ENCODE peak calls at places on chromosomes 1 and 21, in five cellular contexts. Y is HFF-Myc, C is ovary, T is astrocyte, F is tibial artery. W is an unnamed sample.
A peak's percentile ranks its signal among the peaks of the same experiment; 100 is the strongest.

GRCh38 chr1:23194119-23194984 is 22.9 kb downstream of the HTR1D start:
- DNase-seq in Y (peak; percentile 86), C (no peak), T (peak; percentile 98), F (no peak), W (peak; percentile 98)

GRCh38 chr1:156623946-156624813 is 5.0 kb downstream of the HAPLN2 start:
- DNase-seq in Y (no peak), C (peak; percentile 65), T (no peak), F (peak; percentile 76), W (peak; percentile 18)

GRCh38 chr1:40901886-40902633 is 39.9 kb upstream of the CITED4 start:
- DNase-seq in Y (no peak), C (no peak), T (peak; percentile 55), F (peak; percentile 72), W (peak; percentile 48)

GRCh38 chr1:89260575-89261275 is 11.9 kb downstream of the GBP5 start:
- DNase-seq in Y (no peak), C (no peak), T (peak; percentile 23), F (no peak), W (peak; percentile 57)

GRCh38 chr21:36678538-36678937 is 20.4 kb upstream of the SIM2 start:
- DNase-seq in Y (no peak), C (no peak), T (no peak), F (no peak), W (no peak)

GRCh38 chr1:211739671-211740411 is 64.4 kb upstream of the NEK2 start:
- DNase-seq in Y (no peak), C (no peak), T (no peak), F (no peak), W (no peak)

GRCh38 chr1:8985915-8986813 is 40.1 kb downstream of the SLC2A7 start:
- DNase-seq in Y (peak; percentile 75), C (peak; percentile 65), T (peak; percentile 96), F (peak; percentile 93), W (peak; percentile 97)

GRCh38 chr1:178091986-178092745 is 1.7 kb upstream of the RASAL2 start:
- DNase-seq in Y (no peak), C (no peak), T (peak; percentile 22), F (no peak), W (peak; percentile 88)

GRCh38 chr21:14901482-14901958 is 163.3 kb downstream of the NRIP1 start:
- DNase-seq in Y (no peak), C (no peak), T (peak; percentile 99), F (no peak), W (peak; percentile 63)

GRCh38 chr1:168419746-168420145 is 124.1 kb downstream of the XCL2 start:
- DNase-seq in Y (no peak), C (no peak), T (peak; percentile 41), F (no peak), W (peak; percentile 17)

GRCh38 chr1:150056407-150056806 is 11.2 kb upstream of the VPS45 start:
- DNase-seq in Y (no peak), C (no peak), T (no peak), F (no peak), W (no peak)

GRCh38 chr1:110209715-110210603 is at the start of gene KCNC4:
- DNase-seq in Y (no peak), C (peak; percentile 87), T (peak; percentile 63), F (peak; percentile 95), W (peak; percentile 89)

GRCh38 chr1:56908619-56909340 is 54.2 kb downstream of the C8A start:
- DNase-seq in Y (no peak), C (no peak), T (peak; percentile 66), F (no peak), W (peak; percentile 91)

GRCh38 chr1:76075877-76076276 is 1.3 kb downstream of the ST6GALNAC3 start:
- DNase-seq in Y (no peak), C (no peak), T (no peak), F (no peak), W (no peak)

DNA sequence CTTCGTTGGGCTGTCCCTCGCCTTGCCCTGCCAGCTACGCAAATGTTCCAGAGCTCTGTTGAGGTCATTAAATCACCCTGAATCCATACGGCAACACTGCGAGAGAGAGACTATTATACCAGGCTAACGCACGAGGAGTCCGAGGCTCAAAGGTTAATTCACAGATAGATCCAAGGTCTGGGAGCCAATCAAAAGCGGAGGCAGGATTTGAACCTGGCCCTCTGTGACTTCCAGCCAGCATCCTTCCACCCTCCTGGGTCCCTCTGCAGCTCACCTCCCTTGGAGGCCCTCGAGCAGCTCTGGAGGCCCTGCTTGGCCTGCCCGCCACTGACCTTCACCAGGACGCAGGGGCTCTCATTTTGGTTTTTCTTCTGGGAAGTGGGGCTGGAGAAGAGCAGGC is 42.1 kb downstream of the KIAA1614 start:
- DNase-seq in Y (no peak), C (no peak), T (no peak), F (no peak), W (no peak)
- H3K4me3 ChIP-seq in Y (no peak overlapping the region), C (peak overlapping the region; percentile 68), T (no peak overlapping the region), F (peak overlapping the region; percentile 74), W (peak overlapping the region; percentile 55)

GRCh38 chr1:48876221-48876785 is 99.6 kb upstream of the BEND5 start:
- DNase-seq in Y (no peak), C (no peak), T (peak; percentile 17), F (no peak), W (peak; percentile 62)
- TF ChIP-seq CTCF in Y (no peak), C (no peak), T (no peak), F (no peak), W (peak; percentile 36)

DNA sequence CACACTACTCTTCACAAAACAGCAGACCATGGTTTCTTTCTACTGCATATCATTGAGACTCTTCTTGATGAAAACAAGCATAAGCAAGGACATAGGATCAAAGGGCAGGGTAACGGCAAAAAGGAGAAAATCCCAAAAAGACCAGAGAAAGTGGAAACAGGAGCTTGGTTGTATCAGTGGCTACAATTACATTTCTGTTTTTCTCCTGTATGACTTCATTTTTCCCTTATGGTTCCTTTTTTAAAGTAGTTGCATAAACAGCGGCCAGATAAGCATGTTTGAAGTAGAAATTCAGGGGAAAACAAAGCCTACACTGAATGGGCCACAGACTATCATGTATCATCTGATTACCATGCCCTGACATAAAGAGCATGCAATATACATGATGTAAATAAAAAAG is 4.6 kb downstream of the EGLN1 start:
- DNase-seq in Y (no peak), C (no peak), T (no peak), F (no peak), W (no peak)
- H3K4me3 ChIP-seq in Y (peak overlapping the region; percentile 88), C (peak overlapping the region; percentile 73), T (peak overlapping the region; percentile 6), F (peak overlapping the region; percentile 80), W (no peak overlapping the region)

GRCh38 chr1:225413708-225414375 is 14.0 kb downstream of the LBR start:
- DNase-seq in Y (no peak), C (no peak), T (no peak), F (no peak), W (no peak)
- TF ChIP-seq CTCF in Y (no peak), C (no peak), T (no peak), F (no peak), W (no peak)

DNA sequence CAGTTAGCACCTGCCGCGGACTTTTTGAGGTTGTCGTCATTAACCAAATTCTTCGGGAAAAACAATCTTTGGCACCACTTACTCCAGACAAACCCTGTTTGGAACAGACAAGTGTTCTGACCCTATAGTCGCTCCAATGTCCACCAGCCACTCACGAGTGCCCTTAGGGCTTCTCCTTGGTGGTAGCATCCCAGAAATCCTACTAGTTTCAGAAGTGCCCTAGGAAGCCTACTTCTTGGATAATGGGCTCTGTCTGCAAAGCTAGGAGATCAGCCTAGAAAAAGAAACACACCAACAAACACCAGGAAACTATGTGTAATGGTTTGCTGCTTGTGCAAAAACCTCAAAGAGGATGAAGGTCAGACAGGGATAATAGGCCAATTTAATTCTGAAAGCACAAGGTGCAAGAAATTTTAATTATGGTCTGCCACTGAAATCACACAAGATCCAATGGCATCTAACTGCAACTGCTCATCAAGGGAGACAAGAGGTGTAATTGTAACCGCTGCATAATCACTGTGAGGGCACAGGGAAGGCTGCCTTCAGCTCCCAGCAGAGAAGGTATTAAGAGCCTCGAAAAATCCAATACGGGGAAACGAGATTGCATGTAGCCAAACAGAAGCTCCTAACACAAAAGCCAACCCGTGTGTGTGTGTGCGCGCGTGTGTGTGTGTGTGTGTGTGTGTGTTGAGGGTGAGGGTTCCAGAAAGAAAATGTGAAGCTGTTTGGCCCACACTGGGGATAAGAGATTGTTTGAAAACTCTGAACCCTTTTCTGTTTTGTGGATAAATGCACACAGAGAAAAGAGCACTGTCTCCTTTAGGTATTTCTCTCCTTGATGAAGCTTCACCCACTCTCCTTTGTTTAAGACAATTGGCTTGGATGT is 2.2 kb downstream of the WLS start:
- DNase-seq in Y (no peak), C (peak; percentile 63), T (peak; percentile 52), F (no peak), W (no peak)
- H3K4me3 ChIP-seq in Y (peak overlapping the region; percentile 77), C (peak overlapping the region; percentile 78), T (peak overlapping the region; percentile 100), F (peak overlapping the region; percentile 64), W (peak overlapping the region; percentile 80)

GRCh38 chr1:207181838-207182237 is 77.8 kb downstream of the C4BPA start:
- DNase-seq in Y (no peak), C (no peak), T (no peak), F (no peak), W (peak; percentile 5)
- TF ChIP-seq CTCF in Y (no peak), C (no peak), T (no peak), F (no peak), W (peak; percentile 17)

GRCh38 chr1:192811594-192812239 is 2.9 kb downstream of the RGS2 start:
- DNase-seq in Y (no peak), C (no peak), T (no peak), F (no peak), W (no peak)
- H3K4me3 ChIP-seq in Y (peak overlapping the region; percentile 71), C (peak overlapping the region; percentile 55), T (no peak overlapping the region), F (peak overlapping the region; percentile 88), W (no peak overlapping the region)

GRCh38 chr1:45843474-45843905 is 40.1 kb downstream of the MAST2 start:
- DNase-seq in Y (no peak), C (no peak), T (peak; percentile 53), F (no peak), W (peak; percentile 52)
- TF ChIP-seq CTCF in Y (no peak), C (no peak), T (peak; percentile 8), F (no peak), W (peak; percentile 54)

GRCh38 chr21:38774586-38775285 is 31.0 kb upstream of the ETS2 start:
- DNase-seq in Y (no peak), C (no peak), T (no peak), F (no peak), W (no peak)

GRCh38 chr21:38775733-38776132 is 30.0 kb upstream of the ETS2 start:
- DNase-seq in Y (no peak), C (no peak), T (no peak), F (no peak), W (no peak)

GRCh38 chr21:38777521-38777920 is 28.2 kb upstream of the ETS2 start:
- DNase-seq in Y (no peak), C (no peak), T (no peak), F (no peak), W (no peak)

GRCh38 chr21:38774152-38774551 is 31.6 kb upstream of the ETS2 start:
- DNase-seq in Y (no peak), C (no peak), T (no peak), F (no peak), W (no peak)

GRCh38 chr21:38777015-38777414 is 28.7 kb upstream of the ETS2 start:
- DNase-seq in Y (no peak), C (no peak), T (no peak), F (no peak), W (no peak)
- H3K4me3 ChIP-seq in Y (no peak overlapping the region), C (no peak overlapping the region), T (no peak overlapping the region), F (no peak overlapping the region), W (no peak overlapping the region)